ENCODE peak calls at places on chromosomes 6 and 20, in five cellular contexts. K, G, C, M and J are unnamed samples.

GRCh38 chr20:45783656-45784294 is 7.9 kb downstream of the WFDC3 start:
- DNase-seq in K (no peak), G (peak; percentile 91), C (peak; percentile 11), M (no peak), J (peak; percentile 55)

GRCh38 chr20:483791-484644 is 21.7 kb upstream of the TBC1D20 start:
- DNase-seq in K (no peak), G (no peak), C (peak; percentile 28), M (no peak), J (peak; percentile 52)

GRCh38 chr6:111873178-111874029 is at the start of gene FYN:
- DNase-seq in K (peak; percentile 92), G (peak; percentile 97), C (peak; percentile 96), M (peak; percentile 97), J (peak; percentile 96)

GRCh38 chr6:122609881-122610689 is at the start of gene PKIB:
- DNase-seq in K (peak; percentile 51), G (peak; percentile 90), C (peak; percentile 83), M (peak; percentile 89), J (peak; percentile 85)

GRCh38 chr20:40880716-40881104 is 147.9 kb upstream of the TOP1 start:
- DNase-seq in K (no peak), G (no peak), C (no peak), M (no peak), J (no peak)

GRCh38 chr6:1856381-1856780 is 246.7 kb downstream of the FOXC1 start:
- DNase-seq in K (peak; percentile 75), G (no peak), C (peak; percentile 42), M (no peak), J (no peak)

GRCh38 chr6:34115396-34116314 is 30.2 kb downstream of the GRM4 start:
- DNase-seq in K (peak; percentile 10), G (no peak), C (peak; percentile 18), M (no peak), J (no peak)

GRCh38 chr6:3337521-3338350 is 79.0 kb downstream of the PSMG4 start:
- DNase-seq in K (peak; percentile 56), G (no peak), C (peak; percentile 45), M (no peak), J (no peak)

GRCh38 chr20:32007787-32008616 is 2.2 kb upstream of the CCM2L start:
- DNase-seq in K (no peak), G (no peak), C (peak; percentile 46), M (peak; percentile 45), J (peak; percentile 15)

GRCh38 chr20:58538752-58539151 is 23.6 kb upstream of the APCDD1L start:
- DNase-seq in K (peak; percentile 78), G (no peak), C (no peak), M (no peak), J (no peak)

GRCh38 chr6:101490857-101491256 is 97.3 kb downstream of the GRIK2 start:
- DNase-seq in K (peak; percentile 9), G (no peak), C (no peak), M (no peak), J (no peak)

GRCh38 chr20:10475225-10475624 is 40.1 kb downstream of the SLX4IP start:
- DNase-seq in K (no peak), G (no peak), C (no peak), M (no peak), J (no peak)

DNA sequence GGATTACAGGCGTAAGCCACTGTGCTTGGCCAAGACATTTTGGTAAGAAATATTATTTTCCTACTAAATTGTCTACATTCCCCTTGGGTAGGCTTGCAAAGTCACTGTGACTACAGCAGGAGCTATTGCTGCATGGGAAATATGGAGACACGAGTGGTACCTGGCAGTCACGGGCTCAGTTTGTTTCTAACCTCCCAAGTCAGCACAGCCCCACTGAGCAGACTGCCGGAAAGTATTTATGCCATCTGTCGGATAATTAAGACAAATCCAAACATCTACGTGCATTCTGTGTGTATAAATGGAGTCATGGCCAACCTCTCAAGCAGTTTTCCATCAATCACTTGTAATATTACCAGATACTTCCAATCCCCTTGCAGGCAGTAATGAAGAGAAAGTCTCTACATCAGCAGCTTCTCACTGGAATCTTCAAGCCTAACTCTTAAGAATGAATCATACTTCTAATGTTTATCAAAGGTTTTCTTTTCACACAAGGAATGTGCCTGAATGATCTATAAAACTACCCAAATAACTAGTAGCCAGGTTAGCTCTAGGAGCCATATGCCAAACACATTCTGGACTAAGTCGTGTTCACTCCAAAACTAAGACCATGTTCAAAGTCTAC is 20.1 kb downstream of the PSMB1 start:
- DNase-seq in K (peak; percentile 50), G (no peak), C (no peak), M (no peak), J (no peak)
- H3K36me3 ChIP-seq in K (peaks cover 27% of the 10 kb centered on the region), G (peaks cover 66% of the 10 kb centered on the region), C (peaks cover 53% of the 10 kb centered on the region), M (peaks cover 50% of the 10 kb centered on the region), J (no peaks in the 10 kb centered on the region)

GRCh38 chr6:137277971-137278602 is 58.9 kb upstream of the IFNGR1 start:
- DNase-seq in K (peak; percentile 84), G (no peak), C (no peak), M (no peak), J (no peak)
- H3K27ac ChIP-seq in K (no peak overlapping the region), G (no peak overlapping the region), C (no peak overlapping the region), M (no peak overlapping the region), J (no peak overlapping the region)

DNA sequence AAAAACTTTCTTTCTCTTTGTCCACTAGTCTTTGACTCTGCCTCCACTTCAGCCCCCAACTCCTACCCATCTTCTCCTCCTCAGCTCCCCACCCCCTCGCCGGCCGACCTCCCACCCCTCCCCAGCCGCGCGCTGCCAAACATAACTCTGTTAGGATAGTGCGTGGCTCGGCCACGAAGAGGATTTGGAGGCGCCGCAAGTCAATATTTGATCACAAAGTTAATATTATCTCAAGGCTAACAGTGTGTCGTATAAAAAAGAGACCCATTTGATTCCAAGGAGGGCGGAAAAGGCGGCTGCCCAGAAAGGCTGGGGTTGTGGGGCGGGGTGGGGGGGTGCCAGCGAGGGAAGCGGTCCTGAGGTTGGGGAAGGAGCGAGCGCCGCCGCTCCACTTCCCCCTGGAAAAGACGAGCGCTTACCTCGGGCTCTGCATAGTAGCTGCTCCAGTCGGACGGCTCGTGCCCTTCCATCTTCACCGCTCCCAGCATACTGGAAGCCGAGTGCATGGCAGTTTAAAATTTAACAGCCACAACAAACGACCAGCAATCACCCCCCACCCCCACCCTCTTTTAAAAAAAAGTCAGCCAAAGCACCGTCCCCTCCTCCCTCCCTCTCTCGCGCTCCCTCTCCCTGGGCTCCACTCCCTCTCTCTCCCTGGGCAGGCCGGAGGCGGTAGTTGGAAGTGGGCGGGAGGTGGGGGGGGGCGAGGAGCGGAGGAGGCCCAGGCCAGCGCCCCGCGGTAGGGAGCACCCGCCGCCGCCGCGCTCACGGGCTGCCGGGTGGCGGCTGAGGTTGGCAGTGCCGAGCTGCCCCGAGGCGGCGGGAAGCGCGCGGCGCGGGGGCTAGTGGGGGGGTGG is at the start of gene FOXA2:
- DNase-seq in K (no peak), G (peak; percentile 85), C (no peak), M (peak; percentile 81), J (peak; percentile 93)
- TF ChIP-seq POLR2A in K (no peak), G (no peak), C (no peak), M (peak; percentile 75), J (peak; percentile 97)

DNA sequence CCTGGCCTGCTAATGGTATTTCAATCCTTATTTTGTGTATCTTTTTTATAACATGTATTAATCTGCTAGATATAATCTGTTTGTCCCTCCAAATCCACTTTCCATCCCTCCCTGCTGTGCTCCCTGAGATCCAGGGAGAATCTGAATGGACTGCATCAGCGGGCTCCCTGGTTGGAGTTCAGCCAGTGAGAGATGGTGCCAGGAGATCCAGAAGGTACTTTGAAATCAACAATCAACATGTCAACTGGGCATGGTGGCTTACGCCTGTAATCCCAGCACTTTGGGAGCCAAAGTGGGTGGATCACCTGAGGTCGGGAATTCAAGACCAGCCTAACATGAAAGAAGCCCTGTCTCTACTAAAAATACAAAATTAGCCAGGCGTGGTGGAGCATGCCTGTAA is 4.4 kb downstream of the ATF6B start:
- DNase-seq in K (no peak), G (no peak), C (no peak), M (no peak), J (no peak)
- H3K36me3 ChIP-seq in K (peaks cover 24% of the 10 kb centered on the region), G (peaks cover 81% of the 10 kb centered on the region), C (peaks cover 67% of the 10 kb centered on the region), M (peaks cover 57% of the 10 kb centered on the region), J (no peaks in the 10 kb centered on the region)

DNA sequence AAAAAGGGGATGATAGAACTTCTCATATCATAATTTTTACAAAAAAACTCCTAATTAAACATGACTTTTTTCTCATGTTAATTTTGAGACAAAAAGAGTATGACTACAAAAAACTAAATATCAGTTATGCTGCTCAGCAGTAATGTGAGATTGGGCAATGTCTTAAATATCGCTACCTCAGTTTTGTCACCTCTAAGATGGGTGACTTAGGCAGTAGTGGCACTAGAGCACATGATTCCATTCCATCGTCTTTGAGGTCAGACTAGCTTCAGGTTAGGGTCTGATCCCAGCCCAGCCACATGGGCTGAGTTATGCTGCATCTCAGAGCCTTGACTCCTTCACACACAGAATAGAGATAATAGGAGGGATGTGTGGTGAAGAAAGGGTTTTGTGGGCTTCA is 11.0 kb downstream of the DCBLD1 start:
- DNase-seq in K (no peak), G (no peak), C (no peak), M (no peak), J (no peak)
- H3K27ac ChIP-seq in K (peak overlapping the region; percentile 41), G (peak overlapping the region; percentile 85), C (no peak overlapping the region), M (no peak overlapping the region), J (no peak overlapping the region)

GRCh38 chr20:34871966-34872603 is 571 bp downstream of the GGT7 start:
- DNase-seq in K (no peak), G (no peak), C (no peak), M (no peak), J (no peak)

GRCh38 chr20:34873583-34874093 is 982 bp upstream of the GGT7 start:
- DNase-seq in K (no peak), G (no peak), C (no peak), M (no peak), J (no peak)

GRCh38 chr20:34874094-34874654 is 1.5 kb upstream of the GGT7 start:
- DNase-seq in K (peak; percentile 87), G (peak; percentile 86), C (peak; percentile 88), M (peak; percentile 65), J (peak; percentile 86)

GRCh38 chr20:34871320-34871926 is 1.2 kb downstream of the GGT7 start:
- DNase-seq in K (no peak), G (no peak), C (no peak), M (no peak), J (no peak)

DNA sequence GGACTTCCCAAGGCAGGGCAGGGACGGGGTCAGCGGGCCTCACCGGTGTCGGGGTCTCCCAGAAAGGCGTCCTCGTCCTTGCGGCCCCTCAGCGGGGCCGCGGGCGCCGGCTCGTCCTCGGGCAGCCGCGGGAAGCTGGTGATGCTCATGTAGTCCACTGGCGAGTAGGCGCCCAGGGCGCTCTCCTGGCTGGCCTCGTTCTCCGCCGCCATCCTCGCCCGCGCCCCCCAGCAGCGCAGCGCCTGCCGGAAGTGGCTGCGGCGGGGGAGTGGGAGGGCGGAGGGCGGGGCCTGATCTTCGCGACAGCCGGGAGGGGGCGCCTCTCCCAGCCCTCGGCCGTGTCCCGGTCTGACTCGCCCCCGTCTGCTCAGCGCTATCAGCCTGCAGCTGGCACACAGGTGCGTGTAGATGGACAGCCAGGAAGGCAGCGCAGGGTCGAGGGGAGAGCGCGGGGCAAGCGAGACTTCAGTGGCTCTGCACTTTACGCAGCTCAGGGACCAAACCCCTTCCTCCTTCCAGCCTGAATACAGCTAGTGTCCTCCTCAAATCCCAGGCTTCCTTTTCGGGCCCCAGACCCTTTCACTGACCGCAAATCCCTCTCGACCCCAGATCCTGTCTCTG is at the start of gene GGT7:
- DNase-seq in K (peak; percentile 69), G (peak; percentile 89), C (peak; percentile 83), M (peak; percentile 89), J (peak; percentile 92)
- TF ChIP-seq POLR2A in K (no peak), G (no peak), C (peak; percentile 16), M (peak; percentile 28), J (peak; percentile 70)